ENCODE peak calls at places on chromosomes 12 and 14, in four cellular contexts. H is mammary epithelial cell, E is cardiac muscle cell, M is body of pancreas. N is an unnamed sample.

GRCh38 chr12:20274008-20274407 is 94.3 kb upstream of the PDE3A start:
- DNase-seq in H (no peak), E (no peak), M (no peak), N (no peak)

GRCh38 chr12:6631549-6631961 is 4.2 kb downstream of the LPAR5 start:
- DNase-seq in H (no peak), E (no peak), M (no peak), N (no peak)

GRCh38 chr12:127334324-127334723 is 932.6 kb upstream of the TMEM132C start:
- DNase-seq in H (no peak), E (no peak), M (no peak), N (no peak)

GRCh38 chr12:70849265-70849960 is 71.1 kb downstream of the PTPRR start:
- DNase-seq in H (peak; percentile 8), E (peak; percentile 90), M (no peak), N (no peak)

GRCh38 chr12:104459556-104459909 is 2.8 kb downstream of the CHST11 start:
- DNase-seq in H (peak; percentile 6), E (no peak), M (no peak), N (no peak)

GRCh38 chr12:48197549-48197966 is 5.5 kb downstream of the OR10AD1 start:
- DNase-seq in H (peak; percentile 41), E (peak; percentile 55), M (no peak), N (no peak)

GRCh38 chr12:106271575-106272505 is 24.0 kb upstream of the CKAP4 start:
- DNase-seq in H (peak; percentile 34), E (no peak), M (peak; percentile 64), N (no peak)

GRCh38 chr12:122874081-122874480 is 21.8 kb downstream of the VPS37B start:
- DNase-seq in H (no peak), E (no peak), M (no peak), N (no peak)

GRCh38 chr12:87155616-87156015 is 873.6 kb downstream of the C12orf50 start:
- DNase-seq in H (peak; percentile 57), E (peak; percentile 87), M (no peak), N (no peak)

GRCh38 chr12:116432321-116432750 is 126.8 kb upstream of the MAP1LC3B2 start:
- DNase-seq in H (no peak), E (peak; percentile 94), M (no peak), N (no peak)

GRCh38 chr12:89965993-89966392 is 257.4 kb upstream of the ATP2B1 start:
- DNase-seq in H (no peak), E (no peak), M (no peak), N (no peak)

GRCh38 chr12:29562167-29562776 is 64.8 kb upstream of the OVCH1 start:
- DNase-seq in H (no peak), E (peak; percentile 82), M (peak; percentile 14), N (no peak)

GRCh38 chr12:68319988-68320623 is 12.1 kb downstream of the MDM1 start:
- DNase-seq in H (no peak), E (peak; percentile 93), M (no peak), N (no peak)

GRCh38 chr12:51403159-51403558 is 12.0 kb upstream of the GALNT6 start:
- DNase-seq in H (no peak), E (peak; percentile 68), M (no peak), N (no peak)

GRCh38 chr14:82359201-82359600 is 825.5 kb upstream of the SEL1L start:
- DNase-seq in H (no peak), E (no peak), M (no peak), N (no peak)

GRCh38 chr12:4118017-4118510 is 155.5 kb upstream of the CCND2 start:
- DNase-seq in H (peak; percentile 45), E (peak; percentile 65), M (no peak), N (no peak)

GRCh38 chr12:131867891-131868675 is 26.3 kb upstream of the ULK1 start:
- DNase-seq in H (no peak), E (no peak), M (no peak), N (no peak)

GRCh38 chr12:5003025-5003666 is 40.5 kb upstream of the KCNA5 start:
- DNase-seq in H (peak; percentile 41), E (peak; percentile 70), M (peak; percentile 60), N (no peak)

GRCh38 chr14:50955373-50956043 is 11.2 kb upstream of the PYGL start:
- DNase-seq in H (peak; percentile 98), E (peak; percentile 92), M (peak; percentile 22), N (no peak)

GRCh38 chr14:93005838-93006237 is 82.9 kb downstream of the CHGA start:
- DNase-seq in H (no peak), E (no peak), M (no peak), N (no peak)

GRCh38 chr14:32662234-32662633 is 276.4 kb upstream of the NPAS3 start:
- DNase-seq in H (peak; percentile 45), E (no peak), M (no peak), N (no peak)

GRCh38 chr12:58639323-58639934 is 280.9 kb downstream of the LRIG3 start:
- DNase-seq in H (no peak), E (peak; percentile 45), M (no peak), N (no peak)

GRCh38 chr12:47781479-47782371 is 8.7 kb downstream of the SLC48A1 start:
- DNase-seq in H (peak; percentile 89), E (no peak), M (no peak), N (no peak)

GRCh38 chr12:34398366-34398705 is 376.0 kb downstream of the ALG10 start:
- DNase-seq in H (no peak), E (no peak), M (peak; percentile 4), N (peak; percentile 55)

GRCh38 chr14:89833120-89833521 is 121.4 kb downstream of the EFCAB11 start:
- DNase-seq in H (no peak), E (no peak), M (no peak), N (no peak)

GRCh38 chr12:33248364-33248763 is 191.3 kb downstream of the SYT10 start:
- DNase-seq in H (no peak), E (no peak), M (no peak), N (no peak)

GRCh38 chr14:50231475-50232275 is at the start of gene SOS2:
- DNase-seq in H (peak; percentile 86), E (peak; percentile 90), M (peak; percentile 86), N (peak; percentile 94)

GRCh38 chr12:131882804-131883520 is 11.5 kb upstream of the ULK1 start:
- DNase-seq in H (no peak), E (no peak), M (no peak), N (no peak)

GRCh38 chr14:95258754-95259593 is 60.7 kb downstream of the CLMN start:
- DNase-seq in H (no peak), E (peak; percentile 24), M (no peak), N (no peak)

GRCh38 chr14:49895480-49895879 is 2.6 kb downstream of the ARF6 start:
- DNase-seq in H (peak; percentile 39), E (no peak), M (no peak), N (no peak)

GRCh38 chr14:35879654-35880249 is 53.6 kb downstream of the BRMS1L start:
- DNase-seq in H (no peak), E (peak; percentile 34), M (no peak), N (no peak)

GRCh38 chr12:54259194-54260011 is 20.5 kb downstream of the CBX5 start:
- DNase-seq in H (peak; percentile 77), E (peak; percentile 92), M (peak; percentile 90), N (no peak)

GRCh38 chr14:25111061-25111601 is 61.2 kb upstream of the STXBP6 start:
- DNase-seq in H (peak; percentile 89), E (peak; percentile 97), M (peak; percentile 32), N (no peak)

GRCh38 chr14:92590941-92591340 is 77.4 kb downstream of the RIN3 start:
- DNase-seq in H (no peak), E (no peak), M (no peak), N (no peak)

GRCh38 chr14:102050026-102050405 is 36.8 kb downstream of the HSP90AA1 start:
- DNase-seq in H (no peak), E (no peak), M (no peak), N (no peak)

DNA sequence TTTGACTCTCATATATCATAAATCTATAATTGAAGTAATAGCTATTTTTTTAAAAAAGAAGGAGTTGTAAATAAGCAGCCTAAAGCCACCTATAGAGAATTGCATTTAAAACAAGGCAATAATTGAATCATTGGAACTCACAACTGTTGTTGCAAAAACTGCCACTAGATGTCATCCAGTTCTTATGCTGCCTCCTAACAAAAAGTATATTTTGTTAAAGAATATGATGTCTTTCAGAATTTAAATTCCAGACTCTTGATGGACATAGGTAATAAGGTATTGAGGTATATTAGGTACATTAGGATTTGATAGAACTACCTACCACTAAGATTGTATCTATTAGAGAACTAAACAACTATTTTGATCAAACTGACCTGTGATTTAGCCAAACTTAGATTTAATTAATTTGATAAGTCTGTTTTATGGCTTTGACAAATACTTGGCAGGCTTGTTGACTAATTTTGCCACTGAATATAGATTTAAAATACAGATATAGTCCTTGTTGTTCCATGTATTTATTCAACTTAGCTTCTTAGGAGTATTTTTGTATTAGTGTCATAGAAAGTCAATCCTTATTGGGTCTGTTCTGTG is 401.4 kb downstream of the RPL10L start:
- DNase-seq in H (peak; percentile 2), E (peak; percentile 24), M (no peak), N (no peak)
- TF ChIP-seq CTCF in H (peak; percentile 50), E (peak; percentile 49), M (peak; percentile 34), N (peak; percentile 82)

GRCh38 chr14:104473244-104473565 is 106.4 kb upstream of the C14orf180 start:
- DNase-seq in H (no peak), E (no peak), M (no peak), N (no peak)
- TF ChIP-seq CTCF in H (no peak), E (no peak), M (no peak), N (no peak)

DNA sequence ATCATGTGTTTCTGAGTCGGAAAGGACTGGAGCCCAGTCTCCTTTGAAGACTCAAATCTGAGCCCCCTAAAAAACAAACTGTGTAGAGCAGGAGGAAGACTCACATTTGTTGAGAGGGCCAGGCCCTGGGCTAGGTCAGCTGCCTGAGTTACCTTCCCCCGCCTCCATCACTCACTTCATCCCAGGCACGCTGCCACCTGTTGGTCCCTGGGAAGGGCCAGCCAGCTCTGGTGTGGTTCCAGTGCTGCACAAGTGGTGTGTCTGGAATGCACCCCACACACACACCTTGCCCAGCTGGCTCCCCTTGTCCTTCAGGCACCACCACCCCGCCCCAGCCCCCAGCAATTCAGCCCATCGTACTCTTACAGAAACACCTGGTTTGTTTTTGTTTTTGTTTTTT is 9.0 kb downstream of the MVK start:
- DNase-seq in H (peak; percentile 51), E (no peak), M (no peak), N (peak; percentile 51)
- TF ChIP-seq CTCF in H (no peak), E (no peak), M (no peak), N (no peak)

DNA sequence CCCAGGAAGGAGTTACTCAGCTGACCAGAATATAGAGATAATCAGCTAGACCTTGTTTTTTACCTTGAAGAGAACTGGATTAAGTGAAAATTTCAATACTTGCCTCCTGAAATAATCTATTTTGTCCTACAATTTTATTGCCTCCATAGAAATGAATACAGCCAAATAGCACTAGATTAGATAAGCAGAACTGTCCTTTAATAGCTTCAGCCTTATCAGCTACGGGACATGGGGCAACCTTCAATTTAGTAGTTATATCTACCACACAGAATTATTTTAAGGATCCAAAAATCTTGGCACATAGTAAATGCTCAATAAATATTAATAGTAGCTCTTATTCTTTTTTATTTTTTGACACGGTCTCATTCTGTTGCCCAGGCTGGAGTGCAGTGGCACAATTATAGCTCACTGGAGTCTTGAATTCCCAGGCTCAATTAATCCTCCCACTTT is 67.2 kb upstream of the PLEKHG3 start:
- DNase-seq in H (no peak), E (no peak), M (no peak), N (no peak)
- TF ChIP-seq CTCF in H (no peak), E (no peak), M (no peak), N (peak; percentile 29)

GRCh38 chr12:120445911-120446909 is at the start of the genes GATC and TRIAP1:
- DNase-seq in H (peak; percentile 84), E (peak; percentile 82), M (peak; percentile 78), N (peak; percentile 93)
- TF ChIP-seq CTCF in H (no peak), E (no peak), M (no peak), N (no peak)